ENCODE peak calls at places on chromosomes 3 and 15, in five cellular contexts. Y is nucleus accumbens; A is Daoy; P is effector memory CD8-positive, alpha-beta T cell; E is AG20443. O is an unnamed sample.

GRCh38 chr3:55935241-55935640 is 448.1 kb upstream of the WNT5A start:
- DNase-seq in Y (no peak), E (no peak), P (no peak), A (no peak), O (no peak)

GRCh38 chr15:100525894-100526512 is 2.7 kb downstream of the CERS3 start:
- DNase-seq in E (no peak), P (no peak), Y (peak), A (no peak), O (peak)

GRCh38 chr3:28476194-28476593 is 127.6 kb upstream of the AZI2 start:
- DNase-seq in P (no peak), E (peak), A (peak), Y (no peak), O (peak)

GRCh38 chr15:65163041-65163440 is 22.1 kb downstream of the CLPX start:
- DNase-seq in A (no peak), E (no peak), Y (no peak), P (no peak), O (no peak)

GRCh38 chr3:76497636-76498035 is 542.3 kb upstream of the ROBO2 start:
- DNase-seq in Y (no peak), P (no peak), A (peak), E (peak), O (no peak)

GRCh38 chr3:101574388-101575156 is 592 bp downstream of the PCNP start:
- DNase-seq in Y (peak), P (peak), A (peak), E (peak), O (peak)

GRCh38 chr15:82095803-82096202 is 50.0 kb upstream of the MEX3B start:
- DNase-seq in P (no peak), E (no peak), Y (no peak), A (no peak), O (no peak)

GRCh38 chr15:38128389-38128788 is 124.2 kb upstream of the SPRED1 start:
- DNase-seq in E (no peak), Y (no peak), A (peak), P (no peak), O (peak)

GRCh38 chr3:39446444-39446843 is 21.0 kb upstream of the MOBP start:
- DNase-seq in Y (no peak), A (no peak), E (no peak), P (no peak), O (no peak)

GRCh38 chr3:30970183-30970582 is 75.7 kb upstream of the GADL1 start:
- DNase-seq in P (no peak), E (peak), Y (no peak), A (no peak), O (no peak)

GRCh38 chr15:31975446-31976229 is 54.7 kb upstream of the CHRNA7 start:
- DNase-seq in A (peak), P (no peak), Y (no peak), E (peak), O (no peak)

GRCh38 chr3:188348445-188349244 is 194.7 kb downstream of the LPP start:
- DNase-seq in A (peak), P (no peak), Y (no peak), E (peak), O (no peak)

GRCh38 chr3:64321747-64322146 is 96.5 kb upstream of the PRICKLE2 start:
- DNase-seq in P (no peak), E (peak), A (peak), Y (no peak), O (no peak)

GRCh38 chr3:98817546-98817945 is 54.4 kb downstream of the ST3GAL6 start:
- DNase-seq in Y (no peak), E (peak), A (no peak), P (no peak), O (no peak)

GRCh38 chr3:13073042-13073906 is at the start of gene IQSEC1:
- DNase-seq in Y (peak), A (peak), E (peak), P (peak), O (peak)

GRCh38 chr3:84925571-84925970 is 33.2 kb upstream of the CADM2 start:
- DNase-seq in A (no peak), Y (no peak), P (no peak), E (no peak), O (no peak)

GRCh38 chr3:126146525-126147146 is 33.8 kb downstream of the ALDH1L1 start:
- DNase-seq in P (no peak), Y (no peak), E (peak), A (no peak), O (no peak)

GRCh38 chr15:35134269-35134668 is 49.2 kb upstream of the NANOGP8 start:
- DNase-seq in Y (no peak), P (no peak), E (no peak), A (no peak), O (no peak)

GRCh38 chr3:105868450-105868744 is 415 bp downstream of the CBLB start:
- DNase-seq in P (peak), E (peak), A (peak), Y (peak), O (peak)

GRCh38 chr3:152405915-152406802 is 137.4 kb downstream of the MBNL1 start:
- DNase-seq in Y (no peak), P (no peak), A (no peak), E (peak), O (no peak)

GRCh38 chr3:126142652-126143051 is 37.7 kb downstream of the ALDH1L1 start:
- DNase-seq in P (no peak), Y (no peak), E (no peak), A (no peak), O (no peak)

GRCh38 chr15:27237319-27237939 is 266.4 kb downstream of the GABRG3 start:
- DNase-seq in P (no peak), Y (no peak), A (no peak), E (no peak), O (no peak)

GRCh38 chr3:158842946-158843345 is 41.1 kb downstream of the MFSD1 start:
- DNase-seq in A (no peak), Y (no peak), P (no peak), E (no peak), O (no peak)

GRCh38 chr15:75648156-75649000 is 666 bp downstream of the SNX33 start:
- DNase-seq in Y (peak), A (peak), E (peak), P (no peak), O (peak)

GRCh38 chr15:34107315-34107714 is 5.4 kb downstream of the PGBD4 start:
- DNase-seq in A (no peak), Y (no peak), P (no peak), E (no peak), O (no peak)

GRCh38 chr3:52514576-52514975 is 19.1 kb downstream of the NT5DC2 start:
- DNase-seq in Y (no peak), A (no peak), P (no peak), E (no peak), O (no peak)

GRCh38 chr3:177995733-177996085 is 540.5 kb upstream of the KCNMB2 start:
- DNase-seq in E (no peak), P (no peak), Y (no peak), A (no peak), O (no peak)